ENCODE peak calls at places on chromosomes 12 and 14, in six cellular contexts. G, A, Q, I, P and C are unnamed samples.

GRCh38 chr14:69879175-69880047 is at the start of gene SMOC1:
- DNase-seq in Q (no peak), I (no peak), G (peak), A (no peak), P (no peak), C (peak)

GRCh38 chr12:62922539-62922938 is 12.4 kb downstream of the PPM1H start:
- DNase-seq in G (no peak), A (no peak), P (no peak), Q (peak), I (no peak), C (no peak)

GRCh38 chr12:124824195-124824594 is 39.5 kb downstream of the SCARB1 start:
- DNase-seq in A (no peak), Q (no peak), G (no peak), I (no peak), P (peak), C (peak)

GRCh38 chr14:59356298-59356697 is 108.9 kb downstream of the GPR135 start:
- DNase-seq in P (no peak), Q (no peak), G (no peak), I (no peak), A (no peak), C (peak)

GRCh38 chr14:73462078-73462715 is 3.9 kb upstream of the NUMB start:
- DNase-seq in Q (peak), A (no peak), G (no peak), P (peak), I (no peak), C (peak)

GRCh38 chr12:107891967-107892366 is 117.5 kb downstream of the ASCL4 start:
- DNase-seq in P (peak), I (no peak), G (no peak), A (no peak), Q (peak), C (peak)

GRCh38 chr12:21065845-21066244 is 65.1 kb upstream of the SLCO1B1 start:
- DNase-seq in P (no peak), Q (no peak), G (no peak), I (no peak), A (no peak), C (peak)

GRCh38 chr12:15563683-15564082 is 225.5 kb downstream of the EPS8 start:
- DNase-seq in P (peak), I (no peak), G (peak), A (no peak), Q (peak), C (no peak)

GRCh38 chr14:23372509-23372908 is at the start of gene IL25:
- DNase-seq in P (no peak), A (no peak), Q (no peak), I (no peak), G (no peak), C (no peak)

GRCh38 chr14:55370883-55371455 is 40.7 kb downstream of the ATG14 start:
- DNase-seq in Q (no peak), P (no peak), A (no peak), I (no peak), G (no peak), C (no peak)